ENCODE peak calls at places on chromosomes 13 and 19, in five cellular contexts. Q is HCT116, C is thoracic aorta, U is SJCRH30, O is foreskin keratinocyte. V is an unnamed sample.

GRCh38 chr13:50592412-50593145 is 250.9 kb downstream of the DLEU7 start:
- DNase-seq in Q (no peak), C (no peak), O (peak; percentile 92), U (no peak), V (peak; percentile 9)

GRCh38 chr13:43180837-43181236 is 157.5 kb downstream of the DNAJC15 start:
- DNase-seq in C (no peak), U (no peak), O (no peak), Q (no peak), V (no peak)

GRCh38 chr13:104137416-104137815 is 1071.2 kb upstream of the SLC10A2 start:
- DNase-seq in Q (no peak), U (no peak), O (no peak), C (no peak), V (no peak)

GRCh38 chr13:52414963-52415362 is 9.0 kb upstream of the THSD1 start:
- DNase-seq in Q (no peak), C (no peak), U (no peak), O (peak; percentile 94), V (no peak)

GRCh38 chr19:19602713-19603320 is 15.7 kb downstream of the PBX4 start:
- DNase-seq in O (peak; percentile 64), C (no peak), U (no peak), Q (no peak), V (no peak)

GRCh38 chr19:40612831-40613668 is 11.9 kb downstream of the LTBP4 start:
- DNase-seq in C (no peak), Q (no peak), U (no peak), O (peak; percentile 63), V (peak; percentile 83)

GRCh38 chr19:41172297-41173164 is 20.5 kb upstream of the CYP2S1 start:
- DNase-seq in C (no peak), Q (no peak), U (no peak), O (no peak), V (no peak)

GRCh38 chr19:4284176-4284958 is 5.3 kb downstream of the SHD start:
- DNase-seq in U (peak; percentile 63), Q (peak; percentile 77), C (no peak), O (peak; percentile 21), V (peak; percentile 60)

GRCh38 chr13:59963383-59963782 is 200.3 kb downstream of the DIAPH3 start:
- DNase-seq in O (no peak), C (no peak), Q (no peak), U (no peak), V (no peak)

GRCh38 chr19:44891016-44891882 is at the start of gene TOMM40:
- DNase-seq in Q (no peak), O (no peak), C (peak; percentile 99), U (peak; percentile 45), V (no peak)

GRCh38 chr13:27375686-27376326 is 48.6 kb upstream of the GTF3A start:
- DNase-seq in O (no peak), U (peak; percentile 71), C (no peak), Q (peak; percentile 70), V (peak; percentile 71)

GRCh38 chr19:29854033-29854432 is 42.2 kb downstream of the CCNE1 start:
- DNase-seq in U (no peak), Q (no peak), C (no peak), O (no peak), V (no peak)

GRCh38 chr13:21037656-21038055 is 23.7 kb downstream of the LATS2 start:
- DNase-seq in U (no peak), O (no peak), C (no peak), Q (no peak), V (no peak)
- H3K4me1 ChIP-seq in U (peaks cover 11% of the 10 kb centered on the region), O (peaks cover 5% of the 10 kb centered on the region), C (peaks cover 60% of the 10 kb centered on the region), Q (peaks cover 6% of the 10 kb centered on the region), V (peaks cover 48% of the 10 kb centered on the region)

DNA sequence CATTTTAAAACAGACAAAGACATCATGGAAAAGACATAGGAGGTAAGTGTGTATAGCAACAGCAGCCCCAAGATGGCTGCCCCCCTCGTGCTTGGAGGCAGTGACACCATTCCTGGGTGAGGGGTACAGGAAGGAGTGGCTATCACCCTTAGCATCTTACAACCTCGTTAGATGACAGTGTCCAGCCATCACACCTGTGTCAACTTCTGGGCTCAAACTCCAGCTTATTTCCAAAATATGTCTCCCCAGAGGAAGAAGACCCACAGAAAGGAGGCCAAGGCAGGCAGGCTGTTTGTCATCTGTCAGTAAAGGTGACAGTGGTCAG is 27.5 kb downstream of the EPS15L1 start:
- DNase-seq in C (no peak), Q (no peak), O (no peak), U (no peak), V (no peak)
- H3K4me1 ChIP-seq in C (peaks cover 30% of the 10 kb centered on the region), Q (peaks cover 16% of the 10 kb centered on the region), O (no peaks in the 10 kb centered on the region), U (no peaks in the 10 kb centered on the region), V (peaks cover 23% of the 10 kb centered on the region)

GRCh38 chr19:53873451-53874383 is 6.0 kb downstream of the MYADM start:
- DNase-seq in U (no peak), C (no peak), O (no peak), Q (no peak), V (no peak)

GRCh38 chr19:53876651-53877224 is 5.3 kb upstream of the PRKCG start:
- DNase-seq in O (no peak), U (no peak), C (no peak), Q (no peak), V (no peak)

GRCh38 chr19:53874384-53874995 is 6.8 kb downstream of the MYADM start:
- DNase-seq in C (no peak), Q (no peak), U (no peak), O (no peak), V (no peak)

GRCh38 chr19:53877361-53877766 is 4.6 kb upstream of the PRKCG start:
- DNase-seq in U (no peak), O (no peak), C (no peak), Q (no peak), V (no peak)

DNA sequence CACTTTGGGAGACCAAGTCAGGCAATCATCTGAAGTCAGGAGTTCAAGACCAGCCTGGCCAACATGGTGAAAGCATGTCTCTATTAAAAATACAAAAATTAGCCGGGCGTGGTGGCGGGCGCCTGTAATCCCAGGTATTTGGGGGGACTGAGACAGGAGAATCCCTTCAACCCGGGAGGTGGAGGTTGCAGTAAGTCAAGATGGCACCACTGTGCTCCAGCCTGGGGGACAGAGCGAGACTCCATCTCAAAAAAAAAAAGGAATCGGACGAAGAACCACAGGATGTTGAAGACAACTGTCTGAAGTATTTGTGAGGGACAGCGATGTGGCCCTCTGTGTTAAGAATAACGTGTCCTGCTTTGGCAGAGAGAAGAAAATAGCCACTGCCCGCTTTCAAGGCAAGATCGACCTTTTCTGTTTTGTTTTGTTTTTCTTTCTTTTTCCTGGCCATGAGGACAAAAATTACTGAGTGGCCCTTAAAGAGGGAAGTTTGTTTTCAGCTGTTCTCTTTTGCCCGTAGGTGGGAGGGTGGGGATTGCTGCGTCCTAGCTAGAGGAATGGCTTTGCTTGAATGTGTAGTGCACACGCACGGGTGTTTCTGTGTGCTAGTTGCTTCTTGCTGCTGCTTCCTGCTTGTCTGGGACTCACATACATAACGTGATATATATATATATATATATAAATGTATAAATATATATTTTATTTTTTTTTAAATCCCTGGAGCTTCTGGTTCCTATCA is 6.2 kb upstream of the PRKCG start:
- DNase-seq in U (no peak), O (no peak), C (no peak), Q (no peak), V (no peak)
- H3K4me1 ChIP-seq in U (peaks cover 3% of the 10 kb centered on the region), O (no peaks in the 10 kb centered on the region), C (peaks cover 57% of the 10 kb centered on the region), Q (peaks cover 11% of the 10 kb centered on the region), V (peaks cover 6% of the 10 kb centered on the region)

GRCh38 chr13:46562152-46562551 is 9.2 kb downstream of the LRCH1 start:
- DNase-seq in C (no peak), Q (no peak), U (no peak), O (no peak), V (no peak)

GRCh38 chr13:46565808-46566750 is 13.1 kb downstream of the LRCH1 start:
- DNase-seq in U (no peak), C (no peak), Q (no peak), O (no peak), V (no peak)

GRCh38 chr13:46562581-46562980 is 9.6 kb downstream of the LRCH1 start:
- DNase-seq in Q (no peak), C (no peak), U (no peak), O (no peak), V (no peak)

GRCh38 chr13:46559272-46559805 is 6.4 kb downstream of the LRCH1 start:
- DNase-seq in Q (no peak), O (peak; percentile 52), C (no peak), U (no peak), V (no peak)

GRCh38 chr13:46561691-46562090 is 8.7 kb downstream of the LRCH1 start:
- DNase-seq in C (no peak), U (no peak), Q (no peak), O (no peak), V (no peak)
- H3K4me1 ChIP-seq in C (peaks cover 64% of the 10 kb centered on the region), U (peaks cover 5% of the 10 kb centered on the region), Q (no peaks in the 10 kb centered on the region), O (peaks cover 12% of the 10 kb centered on the region), V (peaks cover 16% of the 10 kb centered on the region)

GRCh38 chr19:38034153-38034835 is 127.3 kb downstream of the SIPA1L3 start:
- DNase-seq in U (no peak), C (no peak), Q (no peak), O (no peak), V (peak; percentile 19)
- H3K4me1 ChIP-seq in U (peaks cover 22% of the 10 kb centered on the region), C (peaks cover 10% of the 10 kb centered on the region), Q (no peaks in the 10 kb centered on the region), O (no peaks in the 10 kb centered on the region), V (no peaks in the 10 kb centered on the region)

DNA sequence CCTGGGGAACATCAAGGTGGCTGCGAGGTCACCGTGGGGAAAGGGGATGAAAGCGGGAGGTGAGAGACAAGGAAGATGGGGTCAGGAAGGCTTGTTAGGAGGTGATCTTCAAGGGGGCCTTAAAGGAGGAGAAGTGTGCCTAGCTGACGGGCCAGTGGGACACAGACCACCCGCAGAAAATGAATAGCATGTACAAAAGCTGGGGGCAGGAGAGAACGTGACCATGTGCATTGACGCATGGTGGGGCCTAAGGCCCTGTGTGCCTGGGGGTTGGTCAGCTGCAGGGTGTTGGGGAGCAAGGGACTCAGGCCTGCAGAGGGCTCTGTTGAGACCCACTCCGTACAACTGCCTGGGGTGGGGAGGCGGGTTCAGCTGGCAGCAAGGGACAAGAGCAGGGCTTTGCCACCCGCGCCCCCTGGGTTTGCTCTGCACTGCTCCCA is 5.9 kb downstream of the RAB8A start:
- DNase-seq in O (no peak), C (no peak), Q (no peak), U (no peak), V (no peak)
- H3K4me1 ChIP-seq in O (peaks cover 6% of the 10 kb centered on the region), C (peaks cover 29% of the 10 kb centered on the region), Q (peaks cover 4% of the 10 kb centered on the region), U (peaks cover 6% of the 10 kb centered on the region), V (peaks cover 10% of the 10 kb centered on the region)

GRCh38 chr19:38685666-38686529 is 38.4 kb downstream of the ACTN4 start:
- DNase-seq in U (no peak), O (peak; percentile 65), Q (peak; percentile 28), C (no peak), V (peak; percentile 63)

GRCh38 chr19:38684862-38685665 is 37.6 kb downstream of the ACTN4 start:
- DNase-seq in O (no peak), Q (no peak), C (no peak), U (no peak), V (no peak)

GRCh38 chr19:38690146-38690545 is 42.7 kb downstream of the ACTN4 start:
- DNase-seq in U (no peak), Q (no peak), O (no peak), C (no peak), V (no peak)

GRCh38 chr19:38686530-38686888 is 39.1 kb downstream of the ACTN4 start:
- DNase-seq in C (no peak), O (peak; percentile 37), U (no peak), Q (no peak), V (no peak)

GRCh38 chr19:38687837-38688378 is 40.5 kb downstream of the ACTN4 start:
- DNase-seq in C (no peak), Q (no peak), O (no peak), U (no peak), V (no peak)
- H3K4me1 ChIP-seq in C (peaks cover 96% of the 10 kb centered on the region), Q (peaks cover 92% of the 10 kb centered on the region), O (peaks cover 84% of the 10 kb centered on the region), U (peaks cover 45% of the 10 kb centered on the region), V (peaks cover 41% of the 10 kb centered on the region)

V was measured in A673.